ENCODE peak calls at places on chromosomes 4 and X, in four cellular contexts. S is tibial artery, M is AG10803, O is AG04450. A is an unnamed sample.

GRCh38 chr4:189117426-189117825 is 823.2 kb upstream of the FRG1 start:
- DNase-seq in S (no peak), M (no peak), O (no peak), A (peak; percentile 9)

GRCh38 chr4:94791701-94792100 is 33.9 kb downstream of the BMPR1B start:
- DNase-seq in S (no peak), M (no peak), O (no peak), A (no peak)

GRCh38 chr4:176193126-176193525 is 2.3 kb downstream of the SPATA4 start:
- DNase-seq in S (no peak), M (peak; percentile 65), O (no peak), A (peak; percentile 54)

GRCh38 chrX:104913348-104913747 is 307.1 kb downstream of the TEX13A start:
- DNase-seq in S (no peak), M (no peak), O (no peak), A (no peak)

GRCh38 chrX:129655547-129656248 is 942 bp upstream of the APLN start:
- DNase-seq in S (no peak), M (no peak), O (no peak), A (peak; percentile 25)

GRCh38 chr4:174394915-174395314 is 111.2 kb downstream of the CEP44 start:
- DNase-seq in S (no peak), M (peak; percentile 15), O (peak; percentile 10), A (peak; percentile 62)

GRCh38 chr4:53618321-53618720 is 27.0 kb upstream of the LNX1 start:
- DNase-seq in S (no peak), M (no peak), O (no peak), A (no peak)

GRCh38 chr4:120049732-120050494 is 16.7 kb downstream of the MAD2L1 start:
- DNase-seq in S (peak; percentile 89), M (peak; percentile 87), O (peak; percentile 78), A (peak; percentile 95)

GRCh38 chr4:128328106-128328505 is 40.5 kb upstream of the PGRMC2 start:
- DNase-seq in S (no peak), M (no peak), O (no peak), A (no peak)

GRCh38 chr4:119025916-119026661 is 109.5 kb upstream of the MYOZ2 start:
- DNase-seq in S (peak; percentile 64), M (peak; percentile 94), O (peak; percentile 78), A (peak; percentile 84)

GRCh38 chr4:110480031-110480549 is 4.1 kb downstream of the ENPEP start:
- DNase-seq in S (no peak), M (peak; percentile 99), O (peak; percentile 73), A (peak; percentile 86)

GRCh38 chrX:27966955-27967354 is 14.3 kb downstream of the DCAF8L1 start:
- DNase-seq in S (no peak), M (peak; percentile 0), O (peak; percentile 46), A (peak; percentile 11)

GRCh38 chr4:110621839-110622751 is 782 bp downstream of the PITX2 start:
- DNase-seq in S (no peak), M (no peak), O (no peak), A (peak; percentile 56)

GRCh38 chrX:136200466-136200865 is 50.7 kb downstream of the MAP7D3 start:
- DNase-seq in S (no peak), M (peak; percentile 61), O (no peak), A (peak; percentile 66)

GRCh38 chr4:57424231-57424897 is 314.2 kb upstream of the IGFBP7 start:
- DNase-seq in S (peak; percentile 82), M (peak; percentile 80), O (no peak), A (no peak)

GRCh38 chr4:99202536-99202935 is 16.5 kb downstream of the ADH6 start:
- DNase-seq in S (peak; percentile 61), M (peak; percentile 85), O (no peak), A (peak; percentile 61)

GRCh38 chr4:153790962-153791551 is 2.2 kb upstream of the SFRP2 start:
- DNase-seq in S (peak; percentile 55), M (peak; percentile 25), O (no peak), A (no peak)

GRCh38 chrX:23118890-23119527 is 119.2 kb downstream of the DDX53 start:
- DNase-seq in S (no peak), M (no peak), O (no peak), A (no peak)

GRCh38 chr4:124146071-124146470 is 566.5 kb downstream of the ANKRD50 start:
- DNase-seq in S (no peak), M (no peak), O (no peak), A (no peak)

GRCh38 chr4:124155239-124155638 is 557.3 kb downstream of the ANKRD50 start:
- DNase-seq in S (no peak), M (no peak), O (no peak), A (no peak)

GRCh38 chr4:124152130-124152529 is 560.4 kb downstream of the ANKRD50 start:
- DNase-seq in S (no peak), M (peak; percentile 44), O (no peak), A (no peak)

DNA sequence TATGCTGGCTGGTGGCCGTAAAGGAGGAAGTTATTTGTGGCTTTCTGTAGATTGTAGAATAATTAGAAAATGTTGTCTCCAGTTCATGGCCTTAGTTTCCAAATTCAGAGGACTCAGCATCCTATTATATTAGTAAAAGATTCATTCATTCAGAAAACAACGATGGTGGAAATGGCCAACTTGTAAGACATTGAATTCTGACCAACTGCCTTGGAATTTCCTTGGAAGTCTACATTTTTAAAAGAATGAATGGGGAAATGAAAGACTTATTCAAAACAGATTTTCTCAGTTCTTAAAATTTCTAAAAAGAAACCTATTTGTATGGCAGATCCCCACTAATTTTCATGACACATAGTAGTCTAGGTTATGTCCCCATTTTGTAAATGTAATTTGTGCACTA is 561.5 kb downstream of the ANKRD50 start:
- DNase-seq in S (no peak), M (peak; percentile 19), O (no peak), A (peak; percentile 17)
- TF ChIP-seq CTCF in S (no peak), M (no peak), O (no peak), A (no peak)

GRCh38 chr4:185211035-185211434 is 1.6 kb downstream of the SNX25 start:
- DNase-seq in S (no peak), M (no peak), O (no peak), A (peak; percentile 29)

GRCh38 chr4:185213341-185213740 is 3.9 kb downstream of the SNX25 start:
- DNase-seq in S (no peak), M (no peak), O (no peak), A (no peak)

GRCh38 chr4:185211641-185212040 is 2.2 kb downstream of the SNX25 start:
- DNase-seq in S (no peak), M (no peak), O (no peak), A (no peak)

GRCh38 chr4:185213829-185214228 is 4.4 kb downstream of the SNX25 start:
- DNase-seq in S (no peak), M (no peak), O (no peak), A (no peak)

DNA sequence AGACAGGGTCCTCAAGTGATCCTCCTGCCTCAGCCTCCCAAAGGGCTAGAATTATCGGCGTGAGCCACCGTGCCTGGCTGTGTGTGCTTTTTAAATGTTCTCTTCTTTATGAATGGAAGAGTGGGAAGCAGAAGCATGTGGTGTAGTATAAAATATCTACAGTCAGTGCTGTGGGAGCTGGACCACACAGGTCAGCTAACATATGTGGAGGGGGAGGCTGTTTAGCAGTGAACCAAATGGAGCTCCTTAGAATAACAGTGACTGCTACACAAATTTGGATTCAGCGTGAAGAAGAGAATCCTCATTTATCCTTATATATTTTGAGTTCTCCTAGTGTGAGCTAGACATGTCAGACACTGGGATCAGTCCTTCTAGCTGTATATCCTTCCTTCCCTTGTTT is 3.2 kb downstream of the SNX25 start:
- DNase-seq in S (no peak), M (no peak), O (no peak), A (peak; percentile 43)
- H3K4me3 ChIP-seq in S (no peak overlapping the region), M (no peak overlapping the region), O (no peak overlapping the region), A (no peak overlapping the region)

DNA sequence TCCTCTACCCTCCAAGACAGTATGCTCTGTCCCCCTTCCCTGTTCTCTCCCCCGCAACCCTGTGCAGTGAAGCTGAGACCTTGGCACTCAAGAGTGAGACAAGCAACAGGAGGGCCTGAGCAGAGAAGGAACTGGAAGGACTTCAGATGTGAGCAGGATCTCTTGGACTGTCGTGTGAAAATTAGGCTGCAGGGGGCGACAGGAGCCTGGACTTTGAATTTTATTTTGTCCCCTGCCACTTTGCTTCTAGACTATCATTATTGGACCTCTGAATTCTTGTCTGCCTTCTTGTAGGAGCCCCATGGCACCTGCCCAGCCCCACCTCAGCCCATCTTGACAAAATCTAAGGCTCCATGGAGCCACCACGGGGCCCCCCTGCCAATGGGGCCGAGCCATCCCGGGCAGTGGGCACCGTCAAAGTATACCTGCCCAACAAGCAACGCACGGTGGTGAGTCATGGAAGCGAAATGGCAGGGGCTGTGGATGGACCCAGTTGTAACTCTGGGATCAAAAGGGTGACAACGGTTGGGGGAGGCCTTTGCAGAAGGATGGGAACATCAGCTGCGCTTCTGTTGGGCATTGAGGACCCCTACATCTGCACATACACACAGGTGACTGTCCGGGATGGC is 1.7 kb downstream of the ARAF start:
- DNase-seq in S (no peak), M (no peak), O (no peak), A (no peak)
- TF ChIP-seq CTCF in S (peak; percentile 24), M (peak; percentile 50), O (peak; percentile 35), A (peak; percentile 26)

GRCh38 chrX:47321386-47321785 is 49.0 kb upstream of the ZNF157 start:
- DNase-seq in S (peak; percentile 21), M (peak; percentile 30), O (no peak), A (peak; percentile 29)
- H3K4me3 ChIP-seq in S (no peak overlapping the region), M (no peak overlapping the region), O (no peak overlapping the region), A (no peak overlapping the region)

GRCh38 chr4:84258905-84259830 is 239.9 kb downstream of the NKX6-1 start:
- DNase-seq in S (no peak), M (peak; percentile 35), O (no peak), A (peak; percentile 1)
- TF ChIP-seq CTCF in S (no peak), M (peak; percentile 88), O (peak; percentile 84), A (peak; percentile 62)

GRCh38 chr4:179626687-179627086 is 2184.4 kb upstream of the AGA start:
- DNase-seq in S (no peak), M (no peak), O (no peak), A (no peak)
- H3K4me3 ChIP-seq in S (no peak overlapping the region), M (no peak overlapping the region), O (no peak overlapping the region), A (no peak overlapping the region)

DNA sequence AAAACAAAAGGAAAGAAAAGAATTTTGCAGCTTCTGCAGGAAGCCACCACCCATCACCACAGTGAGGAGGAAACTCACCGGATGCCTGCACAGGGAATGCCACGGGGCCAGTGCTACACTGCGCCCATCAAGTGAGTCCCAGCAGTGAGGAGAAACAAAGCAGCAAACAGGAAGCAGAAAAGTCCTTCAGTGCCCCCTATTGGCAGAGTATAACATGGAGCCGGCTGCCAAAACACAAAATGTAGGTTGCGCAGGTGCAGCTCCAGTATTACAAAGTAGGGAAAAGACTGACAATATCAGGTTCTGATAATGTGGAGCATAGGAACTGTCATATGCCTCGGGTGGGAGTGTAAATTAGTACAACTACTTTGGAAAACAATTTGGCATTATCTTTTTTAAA is 23.3 kb upstream of the SCML2 start:
- DNase-seq in S (no peak), M (peak; percentile 18), O (no peak), A (peak; percentile 43)
- TF ChIP-seq CTCF in S (peak; percentile 27), M (peak; percentile 58), O (peak; percentile 60), A (peak; percentile 47)

A was measured in foreskin fibroblast.